ENCODE peak calls at places on chromosomes 7 and 10, in seven cellular contexts. H, T, R, M, Z, W and I are unnamed samples.

GRCh38 chr10:621981-622740 is 67.3 kb downstream of the DIP2C start:
- DNase-seq in H (no peak), T (no peak), R (no peak), M (no peak), Z (no peak), W (no peak), I (no peak)

GRCh38 chr10:110326351-110327032 is 21.8 kb upstream of the SMNDC1 start:
- DNase-seq in H (no peak), T (peak; percentile 59), R (no peak), M (peak; percentile 55), Z (no peak), W (peak; percentile 38), I (no peak)

GRCh38 chr10:84552478-84552877 is 224.1 kb downstream of the CCSER2 start:
- DNase-seq in H (no peak), T (no peak), R (no peak), M (no peak), Z (no peak), W (no peak), I (no peak)

GRCh38 chr7:28761485-28761884 is 196.6 kb downstream of the TRIL start:
- DNase-seq in H (no peak), T (no peak), R (no peak), M (peak; percentile 65), Z (no peak), W (no peak), I (no peak)

GRCh38 chr7:92682767-92683539 is 92.8 kb upstream of the FAM133B start:
- DNase-seq in H (no peak), T (no peak), R (peak; percentile 90), M (peak; percentile 68), Z (no peak), W (no peak), I (no peak)

GRCh38 chr10:9081988-9082387 is 1027.5 kb downstream of the GATA3 start:
- DNase-seq in H (no peak), T (no peak), R (no peak), M (no peak), Z (no peak), W (no peak), I (no peak)

GRCh38 chr7:77427996-77428603 is 12.0 kb upstream of the GSAP start:
- DNase-seq in H (peak; percentile 19), T (no peak), R (no peak), M (peak; percentile 60), Z (peak; percentile 19), W (no peak), I (no peak)

GRCh38 chr7:134886353-134887057 is 99.8 kb upstream of the AGBL3 start:
- DNase-seq in H (no peak), T (no peak), R (peak; percentile 21), M (peak; percentile 90), Z (no peak), W (peak; percentile 33), I (no peak)

GRCh38 chr7:50335795-50336754 is 31.6 kb downstream of the IKZF1 start:
- DNase-seq in H (peak; percentile 68), T (no peak), R (no peak), M (no peak), Z (no peak), W (peak; percentile 4), I (no peak)

GRCh38 chr7:114530074-114530611 is 115.5 kb downstream of the FOXP2 start:
- DNase-seq in H (no peak), T (no peak), R (no peak), M (peak; percentile 29), Z (no peak), W (no peak), I (no peak)

GRCh38 chr7:99235925-99236324 is 28.0 kb upstream of the KPNA7 start:
- DNase-seq in H (no peak), T (no peak), R (no peak), M (no peak), Z (no peak), W (no peak), I (no peak)

GRCh38 chr7:19621740-19622139 is 87.1 kb downstream of the POLR1F start:
- DNase-seq in H (no peak), T (no peak), R (no peak), M (peak; percentile 10), Z (no peak), W (peak; percentile 67), I (no peak)

GRCh38 chr7:122072272-122072671 is 71.8 kb downstream of the AASS start:
- DNase-seq in H (no peak), T (no peak), R (no peak), M (no peak), Z (no peak), W (no peak), I (no peak)

GRCh38 chr7:13293264-13294002 is 606.0 kb downstream of the ARL4A start:
- DNase-seq in H (no peak), T (no peak), R (no peak), M (no peak), Z (no peak), W (no peak), I (no peak)

GRCh38 chr10:14326581-14326980 is 4.1 kb downstream of the FRMD4A start:
- DNase-seq in H (no peak), T (no peak), R (no peak), M (no peak), Z (peak; percentile 13), W (no peak), I (no peak)

GRCh38 chr10:5413012-5413938 is 918 bp downstream of the NET1 start:
- DNase-seq in H (no peak), T (no peak), R (peak; percentile 12), M (peak; percentile 71), Z (no peak), W (peak; percentile 71), I (peak; percentile 5)

GRCh38 chr7:42700376-42701327 is 211.2 kb downstream of the C7orf25 start:
- DNase-seq in H (no peak), T (no peak), R (no peak), M (peak; percentile 32), Z (no peak), W (no peak), I (no peak)

GRCh38 chr10:121526040-121526790 is 72.0 kb downstream of the FGFR2 start:
- DNase-seq in H (no peak), T (no peak), R (no peak), M (no peak), Z (no peak), W (no peak), I (no peak)

GRCh38 chr7:111113263-111114017 is 22.5 kb downstream of the LRRN3 start:
- DNase-seq in H (no peak), T (no peak), R (peak; percentile 29), M (peak; percentile 79), Z (no peak), W (peak; percentile 42), I (no peak)

GRCh38 chr7:67301667-67302066 is 305.0 kb downstream of the TYW1 start:
- DNase-seq in H (no peak), T (no peak), R (no peak), M (peak; percentile 4), Z (no peak), W (peak; percentile 2), I (no peak)

GRCh38 chr7:127935847-127936376 is 95.3 kb downstream of the LRRC4 start:
- DNase-seq in H (no peak), T (no peak), R (no peak), M (no peak), Z (no peak), W (no peak), I (no peak)

DNA sequence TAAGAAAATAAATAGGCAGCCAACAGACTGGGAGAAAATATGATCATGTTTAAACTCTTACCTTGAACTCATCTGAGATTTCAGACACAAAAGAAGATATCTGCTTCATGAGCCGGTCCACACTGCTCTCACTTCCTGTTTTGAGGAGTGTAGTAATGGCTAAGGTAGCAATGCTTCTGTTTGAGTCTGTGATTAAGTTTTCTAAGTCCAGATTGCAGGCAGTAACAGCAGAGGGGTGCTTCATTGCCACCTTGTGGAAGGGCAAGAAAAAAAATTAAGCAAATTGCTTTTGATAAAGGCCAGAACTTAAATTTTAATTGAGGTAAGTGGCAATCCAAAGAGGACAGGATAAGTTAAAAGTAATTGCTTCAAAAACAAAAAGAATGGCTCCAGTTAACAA is 69.1 kb downstream of the MEST start:
- DNase-seq in H (no peak), T (no peak), R (peak; percentile 20), M (peak; percentile 68), Z (no peak), W (peak; percentile 59), I (no peak)
- TF ChIP-seq CTCF in H (peak; percentile 25), T (peak; percentile 40), R (peak; percentile 44), M (peak; percentile 41), Z (no peak), W (peak; percentile 22), I (peak; percentile 57)

DNA sequence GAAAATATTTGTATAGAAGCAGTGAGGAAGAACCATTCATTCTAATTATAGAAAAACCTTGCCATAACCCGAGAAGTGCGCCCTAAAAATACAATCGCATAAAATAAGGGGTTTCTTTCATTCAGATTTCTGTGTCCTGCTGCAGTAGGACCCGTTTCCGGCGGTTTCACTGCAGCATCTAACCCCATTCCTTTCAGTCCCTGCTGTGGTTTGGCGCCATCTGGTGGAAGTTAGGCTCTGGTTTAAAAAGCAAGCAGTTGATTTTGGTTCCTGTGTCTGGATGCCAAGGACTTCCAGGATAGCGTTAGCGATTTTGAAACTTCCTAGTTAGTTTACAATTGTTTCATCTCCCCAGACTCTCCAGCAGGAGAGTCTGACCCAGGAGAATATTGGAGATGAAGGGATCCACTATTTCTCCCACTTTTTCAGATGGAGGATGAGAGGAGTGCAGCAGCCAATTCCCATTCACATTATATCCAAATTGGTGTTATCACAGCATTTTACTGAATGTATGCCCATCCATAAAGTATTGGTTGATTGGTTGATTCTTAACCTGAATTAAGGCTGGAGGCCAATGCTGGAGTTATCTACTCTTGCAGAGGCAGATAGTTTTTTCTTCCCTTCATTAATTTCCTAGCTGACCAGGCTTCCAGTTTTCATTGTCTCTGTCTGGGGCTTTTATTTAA is 128.8 kb upstream of the CACNA2D1 start:
- DNase-seq in H (peak; percentile 83), T (peak; percentile 73), R (peak; percentile 70), M (peak; percentile 93), Z (peak; percentile 92), W (peak; percentile 82), I (peak; percentile 94)
- TF ChIP-seq CTCF in H (peak; percentile 86), T (peak; percentile 99), R (peak; percentile 83), M (peak; percentile 92), Z (peak; percentile 93), W (peak; percentile 74), I (peak; percentile 95)

GRCh38 chr7:51666751-51667150 is 350.1 kb upstream of the COBL start:
- DNase-seq in H (no peak), T (no peak), R (no peak), M (no peak), Z (no peak), W (no peak), I (no peak)
- TF ChIP-seq CTCF in H (no peak), T (no peak), R (no peak), M (no peak), Z (no peak), W (no peak), I (no peak)

GRCh38 chr7:37446371-37446770 is 2.3 kb downstream of the ELMO1 start:
- DNase-seq in H (no peak), T (no peak), R (no peak), M (no peak), Z (no peak), W (peak; percentile 4), I (no peak)

GRCh38 chr7:37448057-37448636 is 517 bp downstream of the ELMO1 start:
- DNase-seq in H (peak; percentile 17), T (no peak), R (no peak), M (no peak), Z (no peak), W (no peak), I (no peak)

GRCh38 chr7:37445064-37445723 is 3.5 kb downstream of the ELMO1 start:
- DNase-seq in H (no peak), T (no peak), R (no peak), M (no peak), Z (no peak), W (no peak), I (no peak)

GRCh38 chr7:37448637-37449331 is at the start of gene ELMO1:
- DNase-seq in H (peak; percentile 84), T (no peak), R (peak; percentile 34), M (peak; percentile 44), Z (peak; percentile 73), W (no peak), I (peak; percentile 63)

GRCh38 chr7:37445800-37446199 is 2.9 kb downstream of the ELMO1 start:
- DNase-seq in H (no peak), T (no peak), R (no peak), M (no peak), Z (no peak), W (no peak), I (no peak)
- TF ChIP-seq CTCF in H (no peak), T (no peak), R (no peak), M (no peak), Z (no peak), W (no peak), I (no peak)